ENCODE peak calls at places on chromosomes 6 and 20, in four cellular contexts. O, D, G and E are unnamed samples.

GRCh38 chr6:92538296-92538695 is 881.1 kb downstream of the EPHA7 start:
- DNase-seq in D (no peak), G (no peak), O (no peak), E (no peak)

GRCh38 chr6:13396241-13396792 is 68.0 kb upstream of the TBC1D7 start:
- DNase-seq in O (no peak), G (no peak), D (no peak), E (no peak)

GRCh38 chr6:99997141-99997540 is 3.1 kb upstream of the MCHR2 start:
- DNase-seq in D (no peak), O (no peak), G (no peak), E (no peak)

GRCh38 chr20:19692685-19693119 is 65.4 kb upstream of the RIN2 start:
- DNase-seq in G (peak), D (peak), O (peak), E (peak)

GRCh38 chr6:152399409-152399808 is 237.8 kb downstream of the SYNE1 start:
- DNase-seq in O (no peak), G (no peak), D (no peak), E (no peak)

GRCh38 chr20:24100370-24101011 is 111.9 kb upstream of the GGTLC1 start:
- DNase-seq in D (peak), O (peak), G (peak), E (peak)

GRCh38 chr20:32605167-32605656 is 20.1 kb upstream of the NOL4L start:
- DNase-seq in O (no peak), D (no peak), G (no peak), E (no peak)

GRCh38 chr6:113457156-113457555 is 400.0 kb upstream of the MARCKS start:
- DNase-seq in O (no peak), G (no peak), D (no peak), E (no peak)

GRCh38 chr6:43129434-43130194 is 41.5 kb upstream of the SRF start:
- DNase-seq in G (peak), D (no peak), O (peak), E (no peak)

GRCh38 chr6:119713903-119714302 is 364.3 kb upstream of the MAN1A1 start:
- DNase-seq in D (no peak), O (no peak), G (no peak), E (no peak)

GRCh38 chr6:117270121-117270959 is 5.0 kb downstream of the VGLL2 start:
- DNase-seq in D (no peak), G (peak), O (no peak), E (no peak)

GRCh38 chr6:43401730-43402129 is 25.6 kb upstream of the ABCC10 start:
- DNase-seq in O (no peak), D (no peak), G (no peak), E (no peak)

GRCh38 chr6:96197241-96197640 is 181.5 kb downstream of the FUT9 start:
- DNase-seq in G (no peak), D (no peak), O (no peak), E (no peak)

GRCh38 chr6:5506575-5506974 is 245.3 kb downstream of the FARS2 start:
- DNase-seq in G (no peak), D (no peak), O (no peak), E (no peak)

GRCh38 chr6:37819802-37820712 is 530 bp downstream of the ZFAND3 start:
- DNase-seq in G (peak), D (peak), O (peak), E (no peak)

GRCh38 chr6:148840256-148840655 is 93.4 kb downstream of the UST start:
- DNase-seq in D (no peak), O (no peak), G (no peak), E (no peak)

GRCh38 chr6:5071216-5071615 is 13.9 kb upstream of the PPP1R3G start:
- DNase-seq in O (no peak), G (no peak), D (no peak), E (no peak)

GRCh38 chr20:64068381-64069208 is 5.6 kb downstream of the TCEA2 start:
- DNase-seq in D (no peak), O (no peak), G (no peak), E (no peak)

GRCh38 chr6:81937296-81937937 is 184.9 kb upstream of the TENT5A start:
- DNase-seq in O (no peak), G (no peak), D (peak), E (no peak)

GRCh38 chr6:43593938-43594337 is 18.0 kb downstream of the POLH start:
- DNase-seq in G (no peak), O (no peak), D (no peak), E (no peak)

GRCh38 chr6:138377042-138377441 is 663 bp upstream of the SMIM28 start:
- DNase-seq in G (no peak), D (no peak), O (no peak), E (no peak)

GRCh38 chr6:169529931-169530761 is 171.7 kb downstream of the WDR27 start:
- DNase-seq in G (no peak), D (no peak), O (no peak), E (no peak)

GRCh38 chr20:19964289-19965263 is 52.6 kb upstream of the NAA20 start:
- DNase-seq in O (no peak), G (no peak), D (no peak), E (no peak)

GRCh38 chr20:34781250-34781649 is 44.2 kb downstream of the NCOA6 start:
- DNase-seq in O (no peak), D (no peak), G (peak), E (no peak)

GRCh38 chr20:57627972-57628650 is 7.9 kb upstream of the ZBP1 start:
- DNase-seq in D (no peak), O (no peak), G (no peak), E (no peak)

GRCh38 chr20:3251806-3252205 is 12.8 kb upstream of the SLC4A11 start:
- DNase-seq in O (no peak), G (no peak), D (no peak), E (no peak)

GRCh38 chr6:121389419-121389818 is 46.0 kb upstream of the GJA1 start:
- DNase-seq in D (no peak), G (no peak), O (no peak), E (no peak)

GRCh38 chr6:110514818-110515217 is 38.4 kb upstream of the SLC22A16 start:
- DNase-seq in D (no peak), G (no peak), O (no peak), E (no peak)

GRCh38 chr20:50578778-50579165 is 68.6 kb downstream of the PTPN1 start:
- DNase-seq in G (no peak), O (no peak), D (no peak), E (no peak)

DNA sequence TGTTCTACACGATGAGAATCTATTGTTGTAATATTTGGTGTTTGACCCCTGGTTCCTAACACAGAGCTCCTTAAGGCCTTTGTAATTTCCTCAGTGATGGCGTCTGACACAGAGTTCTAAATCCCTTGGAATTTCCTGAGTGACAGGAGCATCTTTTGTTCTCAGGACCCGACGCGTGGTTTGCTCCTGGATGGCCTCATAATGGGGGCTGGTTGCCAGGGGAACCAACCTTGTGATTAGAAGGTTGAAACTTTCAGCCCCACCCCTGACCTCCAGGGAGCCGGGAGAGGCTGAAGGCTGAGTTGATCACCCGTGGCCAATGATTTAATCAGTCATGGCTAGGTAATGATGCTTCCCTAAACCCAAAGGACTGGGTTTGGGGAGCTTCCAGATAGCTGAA is 20.5 kb upstream of the ZNF133 start:
- DNase-seq in O (no peak), D (no peak), G (no peak), E (no peak)
- TF ChIP-seq REST in O (no peak), D (no peak), G (no peak), E (no peak)

DNA sequence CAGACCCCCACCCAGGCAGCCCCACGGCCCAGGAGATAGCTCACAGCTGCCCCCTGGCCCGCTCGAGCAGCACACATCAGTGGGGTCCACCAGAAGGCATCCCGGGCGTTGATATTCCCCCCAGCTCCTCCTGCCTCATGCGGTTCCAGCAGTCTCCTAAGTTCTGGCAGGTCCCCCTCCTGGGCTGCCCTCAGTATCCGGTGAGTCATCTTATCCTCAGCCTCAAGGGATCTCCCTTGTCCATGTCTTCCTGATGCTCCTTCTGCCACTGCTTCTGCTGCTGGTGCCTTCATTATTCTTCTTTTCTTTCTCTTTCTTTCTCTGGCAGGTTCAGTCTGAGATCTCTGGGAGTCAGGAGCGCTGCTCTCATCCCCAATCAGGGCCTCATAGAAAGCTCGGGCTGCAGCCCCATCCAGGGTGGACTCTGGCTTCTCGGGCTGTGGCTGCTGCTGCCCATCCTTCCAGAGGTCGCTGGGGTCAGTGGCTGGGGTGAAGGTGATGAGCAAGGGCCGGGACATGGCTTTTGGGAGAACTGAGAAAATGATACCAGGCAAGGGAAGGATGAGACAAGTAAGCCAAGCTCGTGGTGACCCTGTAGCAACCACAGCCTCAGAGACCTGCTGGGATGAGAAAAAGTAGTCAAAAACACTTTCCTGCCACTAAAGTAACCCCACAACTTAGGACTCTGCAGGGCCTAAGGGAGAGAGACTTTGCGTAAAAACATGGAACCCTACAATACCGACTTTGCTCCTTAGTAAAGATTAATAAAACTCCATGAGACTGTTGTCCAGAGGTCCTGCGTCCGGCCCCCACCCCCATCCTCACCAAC is 622 bp downstream of the GPANK1 start:
- DNase-seq in G (no peak), O (peak), D (no peak), E (no peak)
- TF ChIP-seq SIN3A in G (peak), O (peak), D (no peak), E (no peak)

DNA sequence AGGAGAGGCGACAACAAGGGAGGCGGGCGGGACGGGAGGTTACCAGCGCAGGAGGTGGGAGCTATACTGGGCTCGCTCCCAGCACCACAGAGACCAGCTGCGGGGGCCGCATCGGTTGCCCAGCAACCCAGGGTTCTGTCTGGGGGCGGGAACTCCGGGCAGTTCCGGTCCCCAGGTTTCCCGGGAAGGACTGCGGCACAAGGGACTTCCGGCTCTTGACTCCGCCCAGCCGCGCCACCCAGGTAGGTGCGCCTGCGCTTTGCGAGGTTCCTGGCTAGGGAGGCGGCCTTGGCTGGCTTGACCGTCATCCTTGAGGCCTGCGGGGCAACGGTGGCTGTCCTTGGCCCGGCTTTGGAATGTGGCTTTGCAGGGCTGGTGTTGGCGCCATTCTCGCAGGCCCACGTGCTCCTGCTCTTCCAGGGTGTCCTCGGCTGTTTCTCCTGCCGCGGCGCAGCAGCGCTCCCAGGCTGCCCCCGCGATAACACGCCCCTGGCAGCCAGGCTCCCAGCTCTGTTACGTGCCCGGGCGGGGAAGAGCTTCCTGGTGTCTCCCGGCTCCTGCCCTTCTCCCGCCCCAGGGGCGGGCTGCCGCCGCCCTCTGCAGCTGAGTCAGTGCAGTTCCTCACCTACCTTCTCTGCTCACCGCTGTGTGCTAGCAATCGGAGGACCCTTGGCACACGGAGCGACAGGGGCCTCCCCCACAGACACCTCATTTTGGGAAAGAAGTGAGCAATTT is at the start of gene RSPH3:
- DNase-seq in G (peak), O (peak), D (peak), E (peak)
- TF ChIP-seq REST in G (peak), O (peak), D (no peak), E (peak)

DNA sequence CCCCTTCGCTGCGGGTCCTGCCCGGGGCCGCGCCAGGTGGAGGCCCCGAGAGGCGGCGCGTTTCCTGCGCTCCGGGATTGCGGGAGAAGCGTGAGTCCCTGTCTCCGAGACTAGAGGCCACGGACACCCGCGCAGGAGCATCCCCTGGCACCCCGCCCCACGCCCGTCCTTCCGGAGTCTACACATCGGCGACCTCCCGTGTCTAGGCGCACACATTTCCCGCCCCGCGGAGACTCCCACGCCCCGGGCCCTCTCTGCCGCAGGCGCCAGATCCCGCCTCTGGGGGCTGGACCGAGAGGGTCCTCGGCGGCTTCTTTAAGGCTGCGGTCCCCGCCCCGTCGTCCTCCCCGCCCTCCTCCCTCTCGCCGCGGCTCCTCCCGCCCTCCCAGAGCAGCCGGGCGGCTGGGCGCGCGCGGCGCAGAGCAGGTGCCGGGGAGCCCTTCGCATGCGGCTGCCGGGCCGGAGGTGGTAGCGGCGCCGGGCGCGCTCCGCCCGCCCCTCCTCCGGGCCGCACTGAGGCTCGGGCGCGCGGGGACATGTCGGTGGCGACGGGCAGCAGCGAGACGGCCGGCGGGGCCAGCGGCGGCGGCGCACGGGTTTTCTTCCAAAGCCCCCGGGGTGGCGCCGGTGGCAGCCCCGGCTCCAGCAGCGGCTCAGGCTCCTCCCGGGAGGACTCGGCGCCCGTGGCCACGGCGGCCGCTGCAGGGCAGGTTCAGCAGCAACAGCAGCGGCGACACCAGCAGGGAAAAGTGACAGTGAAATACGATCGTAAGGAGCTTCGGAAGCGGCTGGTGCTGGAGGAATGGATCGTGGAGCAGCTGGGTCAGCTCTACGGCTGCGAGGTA is at the start of gene PPP1R14C:
- DNase-seq in O (peak), G (peak), D (no peak), E (no peak)
- TF ChIP-seq SIN3A in O (peak), G (no peak), D (peak), E (no peak)

GRCh38 chr6:24131751-24132150 is 5.7 kb downstream of the NRSN1 start:
- DNase-seq in D (no peak), O (no peak), G (no peak), E (no peak)

GRCh38 chr6:24122139-24122538 is 3.9 kb upstream of the NRSN1 start:
- DNase-seq in D (no peak), O (no peak), G (peak), E (no peak)

GRCh38 chr6:24127316-24127715 is 1.3 kb downstream of the NRSN1 start:
- DNase-seq in G (peak), O (no peak), D (no peak), E (no peak)

GRCh38 chr6:24126586-24127192 is 674 bp downstream of the NRSN1 start:
- DNase-seq in D (peak), O (peak), G (peak), E (no peak)

DNA sequence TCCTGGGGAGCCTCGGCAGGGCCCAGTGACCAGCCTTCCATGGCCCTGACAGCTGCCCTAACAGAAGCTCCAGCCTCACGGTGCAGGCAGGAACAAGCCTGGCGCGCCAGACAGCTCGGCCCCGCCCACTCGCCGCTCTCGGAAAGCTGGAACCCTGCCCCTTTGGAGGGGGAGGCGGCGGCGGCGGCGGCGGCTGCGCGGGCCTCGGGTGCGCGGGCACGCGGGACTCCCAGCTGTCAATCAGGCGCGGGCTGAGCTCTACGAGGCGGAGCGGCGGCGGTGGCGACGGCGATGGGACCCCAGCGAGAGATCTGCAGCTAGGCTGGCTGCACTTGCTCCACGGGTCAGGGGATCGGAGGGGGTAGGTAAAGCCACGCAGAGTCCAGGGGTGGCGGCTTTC is at the start of gene NRSN1:
- DNase-seq in O (peak), D (no peak), G (peak), E (no peak)
- TF ChIP-seq REST in O (no peak), D (no peak), G (no peak), E (no peak)

GRCh38 chr6:112039431-112039770 is 14.5 kb upstream of the CCN6 start:
- DNase-seq in G (no peak), O (no peak), D (no peak), E (no peak)

GRCh38 chr6:112036088-112036637 is 17.7 kb upstream of the CCN6 start:
- DNase-seq in G (no peak), D (no peak), O (no peak), E (no peak)

GRCh38 chr6:112038268-112038667 is 15.6 kb upstream of the CCN6 start:
- DNase-seq in G (no peak), D (no peak), O (no peak), E (no peak)

GRCh38 chr6:112038756-112039430 is 15.0 kb upstream of the CCN6 start:
- DNase-seq in G (no peak), D (no peak), O (no peak), E (no peak)

GRCh38 chr6:112037783-112038216 is 16.1 kb upstream of the CCN6 start:
- DNase-seq in O (no peak), G (no peak), D (no peak), E (no peak)
- TF ChIP-seq SIN3A in O (no peak), G (no peak), D (no peak), E (no peak)

GRCh38 chr6:7156666-7157278 is 49.0 kb downstream of the RREB1 start:
- DNase-seq in G (no peak), O (no peak), D (no peak), E (no peak)

GRCh38 chr6:7157752-7158616 is 50.2 kb downstream of the RREB1 start:
- DNase-seq in G (no peak), O (no peak), D (no peak), E (no peak)

GRCh38 chr6:7154341-7155139 is 46.8 kb downstream of the RREB1 start:
- DNase-seq in O (no peak), D (no peak), G (no peak), E (no peak)

GRCh38 chr6:7153807-7154206 is 46.0 kb downstream of the RREB1 start:
- DNase-seq in D (no peak), G (no peak), O (peak), E (no peak)

DNA sequence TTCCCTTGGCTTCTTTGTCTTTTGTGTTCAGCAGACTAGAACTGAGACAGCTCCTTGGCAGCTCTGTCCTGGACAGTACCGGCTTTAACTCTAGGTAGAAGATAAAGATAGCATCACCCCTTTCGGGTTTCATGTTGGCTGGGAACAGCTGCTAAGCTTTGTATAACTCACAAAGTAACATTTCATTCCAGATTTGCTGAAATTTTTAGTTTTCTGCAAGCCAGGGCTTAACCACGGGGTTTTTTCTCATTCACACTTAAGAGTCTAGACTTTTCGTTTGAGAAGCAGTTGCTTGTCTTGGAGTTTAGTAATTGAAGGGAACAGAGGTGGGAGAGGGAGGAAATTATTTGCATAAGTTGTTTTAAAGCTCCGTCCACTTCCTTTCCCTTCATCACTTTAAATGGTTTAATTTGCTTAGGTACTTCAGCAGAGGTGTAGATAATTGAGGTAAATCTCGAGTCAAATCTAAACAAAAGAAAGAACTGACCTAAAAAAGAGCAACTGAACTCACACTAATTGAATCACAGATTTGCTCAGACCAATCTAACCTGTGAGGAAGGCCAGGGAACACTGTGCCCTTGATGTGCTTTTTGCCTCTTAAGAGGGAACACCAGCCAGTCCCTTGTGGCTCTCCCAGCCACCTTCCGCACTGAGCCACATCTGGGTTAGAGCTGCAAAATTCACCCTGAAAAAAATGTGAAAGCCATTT is 48.3 kb downstream of the RREB1 start:
- DNase-seq in G (no peak), D (no peak), O (no peak), E (no peak)
- TF ChIP-seq REST in G (peak), D (no peak), O (no peak), E (no peak)